ENCODE peak calls at places on chromosomes 6 and 20, in five cellular contexts. One of them, this sample, is unnamed.

GRCh38 chr6:20202070-20202658 is 10.1 kb downstream of the MBOAT1 start:
- DNase-seq in effector memory CD8-positive, alpha-beta T cell: no peak
- DNase-seq in body of pancreas: no peak
- DNase-seq in CD4-positive, CD25-positive, alpha-beta regulatory T cell: peak
- DNase-seq in activated T-helper 1 cell treated with anti-CD3 and anti-CD28 coated beads, Interleukin-2, amount 50 U/mL, for 16 hours: no peak
- DNase-seq in this sample: no peak

GRCh38 chr20:37990571-37991151 is 42.6 kb downstream of the TTI1 start:
- DNase-seq in effector memory CD8-positive, alpha-beta T cell: peak
- DNase-seq in body of pancreas: peak
- DNase-seq in CD4-positive, CD25-positive, alpha-beta regulatory T cell: peak
- DNase-seq in activated T-helper 1 cell treated with anti-CD3 and anti-CD28 coated beads, Interleukin-2, amount 50 U/mL, for 16 hours: no peak
- DNase-seq in this sample: peak

GRCh38 chr20:60589624-60590023 is 631.4 kb downstream of the CDH26 start:
- DNase-seq in effector memory CD8-positive, alpha-beta T cell: no peak
- DNase-seq in body of pancreas: no peak
- DNase-seq in CD4-positive, CD25-positive, alpha-beta regulatory T cell: no peak
- DNase-seq in activated T-helper 1 cell treated with anti-CD3 and anti-CD28 coated beads, Interleukin-2, amount 50 U/mL, for 16 hours: no peak
- DNase-seq in this sample: no peak

GRCh38 chr6:30163090-30163917 is at the start of gene TRIM15:
- DNase-seq in effector memory CD8-positive, alpha-beta T cell: no peak
- DNase-seq in body of pancreas: no peak
- DNase-seq in CD4-positive, CD25-positive, alpha-beta regulatory T cell: peak
- DNase-seq in activated T-helper 1 cell treated with anti-CD3 and anti-CD28 coated beads, Interleukin-2, amount 50 U/mL, for 16 hours: no peak
- DNase-seq in this sample: peak

GRCh38 chr6:1689141-1689540 is 79.4 kb downstream of the FOXC1 start:
- DNase-seq in effector memory CD8-positive, alpha-beta T cell: no peak
- DNase-seq in body of pancreas: no peak
- DNase-seq in CD4-positive, CD25-positive, alpha-beta regulatory T cell: no peak
- DNase-seq in activated T-helper 1 cell treated with anti-CD3 and anti-CD28 coated beads, Interleukin-2, amount 50 U/mL, for 16 hours: no peak
- DNase-seq in this sample: no peak

GRCh38 chr6:117028256-117028655 is 151.2 kb downstream of the RFX6 start:
- DNase-seq in effector memory CD8-positive, alpha-beta T cell: no peak
- DNase-seq in body of pancreas: no peak
- DNase-seq in CD4-positive, CD25-positive, alpha-beta regulatory T cell: no peak
- DNase-seq in activated T-helper 1 cell treated with anti-CD3 and anti-CD28 coated beads, Interleukin-2, amount 50 U/mL, for 16 hours: no peak
- DNase-seq in this sample: no peak

GRCh38 chr6:97668716-97669115 is 385.7 kb upstream of the MMS22L start:
- DNase-seq in effector memory CD8-positive, alpha-beta T cell: no peak
- DNase-seq in body of pancreas: no peak
- DNase-seq in CD4-positive, CD25-positive, alpha-beta regulatory T cell: no peak
- DNase-seq in activated T-helper 1 cell treated with anti-CD3 and anti-CD28 coated beads, Interleukin-2, amount 50 U/mL, for 16 hours: no peak
- DNase-seq in this sample: no peak

GRCh38 chr6:37456816-37457560 is 24.0 kb downstream of the CMTR1 start:
- DNase-seq in effector memory CD8-positive, alpha-beta T cell: no peak
- DNase-seq in body of pancreas: peak
- DNase-seq in CD4-positive, CD25-positive, alpha-beta regulatory T cell: no peak
- DNase-seq in activated T-helper 1 cell treated with anti-CD3 and anti-CD28 coated beads, Interleukin-2, amount 50 U/mL, for 16 hours: no peak
- DNase-seq in this sample: no peak

GRCh38 chr20:54103067-54103761 is 32.8 kb upstream of the BCAS1 start:
- DNase-seq in effector memory CD8-positive, alpha-beta T cell: peak
- DNase-seq in body of pancreas: peak
- DNase-seq in CD4-positive, CD25-positive, alpha-beta regulatory T cell: peak
- DNase-seq in activated T-helper 1 cell treated with anti-CD3 and anti-CD28 coated beads, Interleukin-2, amount 50 U/mL, for 16 hours: peak
- DNase-seq in this sample: peak

GRCh38 chr6:43278524-43279078 is 19.5 kb upstream of the SLC22A7 start:
- DNase-seq in effector memory CD8-positive, alpha-beta T cell: no peak
- DNase-seq in body of pancreas: no peak
- DNase-seq in CD4-positive, CD25-positive, alpha-beta regulatory T cell: no peak
- DNase-seq in activated T-helper 1 cell treated with anti-CD3 and anti-CD28 coated beads, Interleukin-2, amount 50 U/mL, for 16 hours: no peak
- DNase-seq in this sample: peak

GRCh38 chr6:9126845-9127560 is 691.7 kb upstream of the SLC35B3 start:
- DNase-seq in effector memory CD8-positive, alpha-beta T cell: no peak
- DNase-seq in body of pancreas: no peak
- DNase-seq in CD4-positive, CD25-positive, alpha-beta regulatory T cell: no peak
- DNase-seq in activated T-helper 1 cell treated with anti-CD3 and anti-CD28 coated beads, Interleukin-2, amount 50 U/mL, for 16 hours: no peak
- DNase-seq in this sample: no peak

GRCh38 chr20:11172881-11173280 is 499.1 kb upstream of the JAG1 start:
- DNase-seq in effector memory CD8-positive, alpha-beta T cell: no peak
- DNase-seq in body of pancreas: no peak
- DNase-seq in CD4-positive, CD25-positive, alpha-beta regulatory T cell: no peak
- DNase-seq in activated T-helper 1 cell treated with anti-CD3 and anti-CD28 coated beads, Interleukin-2, amount 50 U/mL, for 16 hours: no peak
- DNase-seq in this sample: no peak

GRCh38 chr6:39885691-39886090 is 48.6 kb downstream of the MOCS1 start:
- DNase-seq in effector memory CD8-positive, alpha-beta T cell: no peak
- DNase-seq in body of pancreas: no peak
- DNase-seq in CD4-positive, CD25-positive, alpha-beta regulatory T cell: no peak
- DNase-seq in activated T-helper 1 cell treated with anti-CD3 and anti-CD28 coated beads, Interleukin-2, amount 50 U/mL, for 16 hours: no peak
- DNase-seq in this sample: no peak

GRCh38 chr20:3857405-3857804 is 10.8 kb downstream of the MAVS start:
- DNase-seq in effector memory CD8-positive, alpha-beta T cell: no peak
- DNase-seq in body of pancreas: no peak
- DNase-seq in CD4-positive, CD25-positive, alpha-beta regulatory T cell: no peak
- DNase-seq in activated T-helper 1 cell treated with anti-CD3 and anti-CD28 coated beads, Interleukin-2, amount 50 U/mL, for 16 hours: no peak
- DNase-seq in this sample: peak

GRCh38 chr6:108764580-108764950 is 83.7 kb upstream of the ARMC2 start:
- DNase-seq in effector memory CD8-positive, alpha-beta T cell: no peak
- DNase-seq in body of pancreas: peak
- DNase-seq in CD4-positive, CD25-positive, alpha-beta regulatory T cell: no peak
- DNase-seq in activated T-helper 1 cell treated with anti-CD3 and anti-CD28 coated beads, Interleukin-2, amount 50 U/mL, for 16 hours: no peak
- DNase-seq in this sample: peak